ENCODE peak calls at places on chromosomes 4 and X, in seven cellular contexts. B, W, U, T, E, Z and A are unnamed samples. For H3K4me1, the result is how much of the 10 kb centered on the place peaks cover.

GRCh38 chr4:48766393-48766792 is 13.7 kb downstream of the FRYL start:
- DNase-seq in W (no peak), E (no peak), Z (no peak), T (no peak), U (no peak), B (no peak), A (no peak)

GRCh38 chr4:81521708-81522107 is 50.0 kb upstream of the RASGEF1B start:
- DNase-seq in Z (no peak), W (no peak), E (no peak), U (no peak), T (no peak), B (no peak), A (no peak)

GRCh38 chrX:105837227-105837626 is 14.9 kb downstream of the NRK start:
- DNase-seq in W (peak), Z (peak), B (no peak), U (no peak), T (peak), E (no peak), A (peak)

GRCh38 chr4:93832097-93832496 is 3.5 kb downstream of the ATOH1 start:
- DNase-seq in U (no peak), W (no peak), E (no peak), Z (no peak), B (peak), T (no peak), A (no peak)

GRCh38 chrX:10617964-10618342 is 2.4 kb downstream of the MID1 start:
- DNase-seq in U (no peak), B (no peak), Z (peak), E (no peak), W (no peak), T (no peak), A (no peak)

GRCh38 chr4:92234393-92235176 is 69.2 kb upstream of the GRID2 start:
- DNase-seq in B (no peak), T (no peak), E (no peak), W (no peak), Z (peak), U (no peak), A (peak)

GRCh38 chr4:86644892-86645291 is 50.8 kb downstream of the PTPN13 start:
- DNase-seq in Z (no peak), T (no peak), W (no peak), E (no peak), B (no peak), U (no peak), A (no peak)

GRCh38 chrX:38052096-38052495 is 45.7 kb downstream of the SYTL5 start:
- DNase-seq in W (no peak), U (no peak), Z (peak), B (no peak), T (no peak), E (no peak), A (peak)

GRCh38 chr4:142091691-142092182 is 455.4 kb downstream of the IL15 start:
- DNase-seq in B (no peak), T (no peak), Z (peak), W (no peak), U (no peak), E (no peak), A (no peak)

GRCh38 chr4:20711335-20711734 is 11.1 kb downstream of the PACRGL start:
- DNase-seq in B (no peak), E (no peak), Z (no peak), U (no peak), W (no peak), T (no peak), A (no peak)

GRCh38 chr4:83581411-83582288 is 45.7 kb downstream of the GPAT3 start:
- DNase-seq in E (no peak), U (no peak), Z (peak), W (no peak), T (no peak), B (no peak), A (no peak)

GRCh38 chrX:7194606-7195005 is 46.7 kb upstream of the PUDP start:
- DNase-seq in T (no peak), Z (no peak), B (no peak), U (no peak), E (no peak), W (no peak), A (no peak)

GRCh38 chr4:125434136-125434535 is 119.4 kb downstream of the FAT4 start:
- DNase-seq in T (no peak), U (no peak), E (no peak), B (no peak), Z (peak), W (no peak), A (no peak)

GRCh38 chrX:39973810-39974209 is 123.9 kb downstream of the BCOR start:
- DNase-seq in T (no peak), Z (no peak), B (no peak), E (no peak), W (no peak), U (no peak), A (no peak)

GRCh38 chrX:48956728-48957414 is 536 bp downstream of the OTUD5 start:
- DNase-seq in Z (no peak), W (peak), E (peak), B (peak), T (no peak), U (no peak), A (no peak)

GRCh38 chr4:6699903-6700302 is 6.2 kb downstream of the S100P start:
- DNase-seq in B (no peak), T (no peak), E (no peak), U (no peak), Z (no peak), W (no peak), A (no peak)

GRCh38 chr4:154954117-154954516 is 173.0 kb downstream of the RBM46 start:
- DNase-seq in B (no peak), E (no peak), Z (no peak), W (no peak), U (no peak), T (no peak), A (no peak)

GRCh38 chr4:69546121-69546520 is 50.4 kb upstream of the UGT2B4 start:
- DNase-seq in U (no peak), W (no peak), B (peak), T (no peak), E (no peak), Z (peak), A (no peak)

GRCh38 chrX:119266364-119266995 is 30.4 kb downstream of the PGRMC1 start:
- DNase-seq in T (no peak), Z (no peak), U (no peak), W (peak), E (no peak), B (peak), A (no peak)

GRCh38 chr4:80197132-80197573 is at the start of gene PRDM8:
- DNase-seq in U (no peak), E (peak), Z (peak), B (no peak), T (no peak), W (no peak), A (no peak)

GRCh38 chr4:143389543-143390195 is 53.0 kb downstream of the GAB1 start:
- DNase-seq in U (no peak), B (no peak), Z (peak), W (no peak), E (no peak), T (no peak), A (no peak)

GRCh38 chrX:43969504-43970501 is 3.4 kb downstream of the NDP start:
- DNase-seq in B (no peak), Z (peak), E (no peak), U (no peak), T (no peak), W (no peak), A (peak)

GRCh38 chr4:10587296-10587695 is 97.3 kb downstream of the CLNK start:
- DNase-seq in U (no peak), B (no peak), T (no peak), Z (no peak), E (no peak), W (no peak), A (no peak)

GRCh38 chr4:144861471-144861870 is 215.5 kb downstream of the HHIP start:
- DNase-seq in B (no peak), T (no peak), U (no peak), E (no peak), W (no peak), Z (no peak), A (no peak)

GRCh38 chr4:144687466-144687865 is 41.5 kb downstream of the HHIP start:
- DNase-seq in B (no peak), T (no peak), Z (no peak), U (no peak), E (no peak), W (no peak), A (no peak)

GRCh38 chr4:87500107-87500462 is 29.1 kb downstream of the SPARCL1 start:
- DNase-seq in T (no peak), B (no peak), W (no peak), E (no peak), Z (no peak), U (no peak), A (no peak)

GRCh38 chr4:145069361-145069760 is 28.6 kb downstream of the ANAPC10 start:
- DNase-seq in W (no peak), T (no peak), B (no peak), Z (peak), U (no peak), E (no peak), A (no peak)

GRCh38 chr4:2245787-2246275 is 3.9 kb upstream of the HAUS3 start:
- DNase-seq in Z (no peak), W (peak), E (no peak), T (no peak), U (peak), B (no peak), A (no peak)

GRCh38 chr4:126894963-126895362 is 737.8 kb upstream of the INTU start:
- DNase-seq in E (no peak), T (no peak), Z (no peak), W (no peak), B (no peak), U (no peak), A (no peak)

GRCh38 chr4:126898815-126899214 is 733.9 kb upstream of the INTU start:
- DNase-seq in W (no peak), B (no peak), E (no peak), T (no peak), U (no peak), Z (no peak), A (no peak)

GRCh38 chr4:126897038-126897437 is 735.7 kb upstream of the INTU start:
- DNase-seq in B (no peak), W (no peak), E (no peak), Z (no peak), U (no peak), T (no peak), A (no peak)

GRCh38 chr4:126895988-126896570 is 736.7 kb upstream of the INTU start:
- DNase-seq in W (no peak), Z (no peak), T (no peak), E (no peak), B (peak), U (no peak), A (no peak)

DNA sequence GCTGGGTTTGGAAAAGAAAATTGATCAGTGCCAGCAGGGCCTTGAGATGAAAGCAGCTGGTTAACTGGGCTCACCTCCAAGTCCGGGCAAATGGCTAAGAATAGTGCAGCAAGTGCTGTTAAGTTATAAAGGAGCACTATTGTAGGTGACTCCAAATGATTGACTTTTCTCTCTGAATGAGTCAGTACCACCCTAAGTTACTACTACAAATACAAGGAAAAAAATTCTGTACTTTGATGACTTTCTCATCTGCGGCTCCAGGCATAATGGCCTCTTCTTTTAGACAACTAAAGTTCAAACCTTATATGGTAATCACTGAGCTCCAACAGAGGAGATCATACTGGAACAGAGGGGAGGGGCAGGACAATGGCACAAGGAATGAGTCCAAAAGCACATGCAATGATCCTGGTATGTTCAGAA is 733.4 kb upstream of the INTU start:
- DNase-seq in U (no peak), W (no peak), E (no peak), B (no peak), T (peak), Z (peak), A (no peak)
- H3K27ac ChIP-seq in U (no peak), W (no peak), E (no peak), B (no peak), T (peak), Z (no peak), A (no peak)

GRCh38 chrX:46690818-46691217 is 68.1 kb downstream of the SLC9A7 start:
- DNase-seq in T (no peak), W (no peak), U (no peak), E (no peak), B (no peak), Z (no peak), A (no peak)

GRCh38 chrX:46698691-46699090 is 60.2 kb downstream of the SLC9A7 start:
- DNase-seq in E (no peak), U (no peak), W (no peak), B (no peak), T (no peak), Z (peak), A (no peak)

GRCh38 chrX:46693149-46693548 is 65.8 kb downstream of the SLC9A7 start:
- DNase-seq in U (no peak), Z (no peak), T (no peak), B (no peak), E (no peak), W (no peak), A (no peak)

DNA sequence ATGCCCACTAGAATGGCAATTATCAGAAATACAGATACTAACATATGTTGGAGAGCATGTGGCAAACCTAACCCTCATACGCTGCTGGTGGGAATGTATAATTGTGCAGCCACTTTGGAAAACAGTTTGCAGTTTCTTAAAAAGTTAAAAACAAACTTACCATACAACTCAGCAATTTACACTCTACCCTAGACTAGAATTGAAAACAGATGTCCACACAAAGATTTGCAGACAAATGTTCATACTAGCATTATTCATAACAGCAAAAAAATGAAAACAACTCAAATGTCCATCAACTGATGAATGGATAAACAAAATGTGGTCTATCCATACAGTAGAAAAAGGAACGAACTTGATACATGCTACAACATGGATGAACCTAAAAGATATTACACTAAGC is 64.4 kb downstream of the SLC9A7 start:
- DNase-seq in T (no peak), E (no peak), B (no peak), Z (no peak), U (no peak), W (no peak), A (no peak)
- H3K4me3 ChIP-seq in T (no peak), E (no peak), B (no peak), Z (no peak), U (no peak), W (no peak), A (no peak)

DNA sequence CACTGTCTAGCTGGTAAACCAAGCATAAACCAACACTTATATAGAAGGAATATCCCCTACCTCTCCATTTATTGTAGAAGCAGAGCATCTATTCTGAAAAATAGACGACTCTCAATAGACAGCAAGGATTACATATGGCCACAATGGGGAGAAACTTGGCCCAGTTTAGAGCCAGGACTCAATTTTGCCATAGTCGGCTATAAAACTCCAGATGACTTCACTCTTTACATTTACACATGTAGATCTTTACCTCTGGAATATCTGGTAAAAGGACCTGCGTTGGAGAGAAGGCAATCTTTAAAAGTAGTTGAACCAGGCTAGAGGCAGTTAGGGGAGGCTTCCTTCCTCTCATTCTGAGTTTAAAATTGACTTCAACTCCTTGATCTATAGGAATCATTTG is 77.3 kb downstream of the HMGB2 start:
- DNase-seq in Z (no peak), U (no peak), E (no peak), B (no peak), T (no peak), W (no peak), A (no peak)
- H3K4me1 ChIP-seq in Z (under half), U (under half), E (under half), B (under half), T (under half), W (under half), A (under half)

DNA sequence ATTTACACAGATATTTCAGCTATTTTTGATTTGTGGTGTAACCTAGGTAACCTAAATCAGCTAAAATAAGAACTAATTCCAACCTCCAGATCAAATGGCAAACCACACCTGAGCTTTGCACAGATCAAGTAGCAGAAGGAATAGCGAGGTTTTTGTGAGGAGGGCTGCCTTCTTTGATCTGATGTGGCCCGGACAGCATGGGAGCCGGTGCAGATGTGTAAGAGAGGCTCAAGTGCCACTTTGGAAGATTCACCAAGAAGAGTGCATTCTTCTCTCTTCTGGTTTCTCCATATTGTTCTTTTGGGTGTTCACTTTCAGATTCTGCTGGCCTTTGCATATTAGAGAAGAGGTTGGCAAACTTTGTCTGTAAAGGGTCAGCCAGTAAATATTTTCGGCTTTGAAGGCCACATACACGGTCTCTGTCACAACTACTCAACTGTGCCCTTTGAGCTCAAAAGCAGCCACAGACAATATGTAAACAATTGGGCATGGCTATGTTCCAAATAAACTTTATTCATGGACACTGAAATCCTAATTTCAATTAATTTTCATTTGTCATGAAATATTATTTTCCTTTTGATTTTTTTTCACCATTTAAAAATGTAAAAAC is 78.9 kb upstream of the FAM9C start:
- DNase-seq in W (no peak), E (no peak), T (no peak), Z (no peak), U (no peak), B (no peak), A (no peak)
- H3K27ac ChIP-seq in W (peak), E (peak), T (peak), Z (peak), U (no peak), B (peak), A (peak)

GRCh38 chr4:78656968-78657445 is 105.4 kb downstream of the ANXA3 start:
- DNase-seq in B (peak), W (no peak), T (no peak), U (no peak), E (no peak), Z (peak), A (no peak)
- H3K4me3 ChIP-seq in B (peak), W (no peak), T (no peak), U (no peak), E (no peak), Z (no peak), A (no peak)

GRCh38 chrX:12955882-12956703 is 18.8 kb upstream of the TMSB4X start:
- DNase-seq in Z (peak), W (peak), B (peak), T (peak), U (no peak), E (peak), A (peak)
- H3K4me1 ChIP-seq in Z (under half), W (under half), B (under half), T (under half), U (under half), E (under half), A (under half)

DNA sequence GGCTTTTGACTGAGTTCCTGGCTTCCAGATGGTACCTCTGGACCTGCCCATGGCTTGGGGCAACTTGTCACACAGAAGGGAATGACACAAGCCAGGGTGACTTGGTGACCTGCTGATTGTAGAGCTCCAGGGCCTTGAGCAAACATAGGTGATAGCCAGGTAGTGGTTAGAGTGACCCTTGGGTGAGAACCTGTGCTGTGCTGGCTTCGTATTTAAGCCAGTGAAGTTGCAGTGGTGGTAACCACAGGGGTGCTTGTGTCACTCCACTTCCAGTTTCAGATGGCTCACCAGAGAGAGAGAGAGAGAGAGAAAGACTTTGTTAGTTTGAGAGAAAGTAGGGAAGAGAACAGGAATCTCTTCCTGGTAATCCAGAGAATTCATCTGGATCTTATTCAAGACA is 471.6 kb downstream of the ZIC3 start:
- DNase-seq in E (no peak), U (no peak), W (no peak), Z (no peak), B (peak), T (no peak), A (no peak)
- H3K27ac ChIP-seq in E (no peak), U (no peak), W (no peak), Z (no peak), B (no peak), T (no peak), A (no peak)

GRCh38 chr4:147482281-147482680 is 1.4 kb downstream of the EDNRA start:
- DNase-seq in B (no peak), U (no peak), T (no peak), Z (peak), E (no peak), W (no peak), A (no peak)

GRCh38 chr4:147480502-147480890 is 401 bp upstream of the EDNRA start:
- DNase-seq in E (no peak), Z (no peak), B (no peak), U (no peak), T (no peak), W (no peak), A (no peak)

GRCh38 chr4:147480891-147481576 is at the start of gene EDNRA:
- DNase-seq in Z (peak), W (no peak), B (no peak), T (peak), E (no peak), U (no peak), A (peak)

GRCh38 chr4:147479817-147480216 is 1.1 kb upstream of the EDNRA start:
- DNase-seq in W (no peak), E (no peak), B (no peak), Z (peak), T (peak), U (no peak), A (no peak)

GRCh38 chr4:147481577-147482109 is 746 bp downstream of the EDNRA start:
- DNase-seq in U (no peak), E (no peak), W (no peak), Z (peak), T (no peak), B (no peak), A (no peak)
- H3K4me3 ChIP-seq in U (peak), E (peak), W (peak), Z (peak), T (peak), B (no peak), A (peak)

GRCh38 chrX:24659106-24659505 is 12.0 kb upstream of the PCYT1B start:
- DNase-seq in Z (no peak), T (no peak), U (no peak), W (no peak), E (no peak), B (no peak), A (no peak)
- H3K4me1 ChIP-seq in Z (under half), T (under half), U (under half), W (under half), E (under half), B (under half), A (under half)